ENCODE peak calls at places on chromosome 21, in five cellular contexts. One of them, this sample, is unnamed.

GRCh38 chr21:44370027-44370735 is 16.8 kb downstream of the TRPM2 start:
- DNase-seq in HCEC 1CT: peak
- DNase-seq in kidney: peak
- DNase-seq in GM12865: no peak
- DNase-seq in stimulated activated CD8-positive, alpha-beta memory T cell treated with anti-CD3 and anti-CD28 coated beads, Interleukin-4, amount 100 ng/mL, for 24 hours: no peak
- DNase-seq in this sample: peak

GRCh38 chr21:42222821-42223390 is 4.0 kb downstream of the ABCG1 start:
- DNase-seq in HCEC 1CT: no peak
- DNase-seq in GM12865: no peak
- DNase-seq in kidney: no peak
- DNase-seq in stimulated activated CD8-positive, alpha-beta memory T cell treated with anti-CD3 and anti-CD28 coated beads, Interleukin-4, amount 100 ng/mL, for 24 hours: no peak
- DNase-seq in this sample: no peak

GRCh38 chr21:41185802-41186201 is 17.8 kb downstream of the BACE2 start:
- DNase-seq in GM12865: no peak
- DNase-seq in stimulated activated CD8-positive, alpha-beta memory T cell treated with anti-CD3 and anti-CD28 coated beads, Interleukin-4, amount 100 ng/mL, for 24 hours: no peak
- DNase-seq in HCEC 1CT: no peak
- DNase-seq in kidney: no peak
- DNase-seq in this sample: no peak

GRCh38 chr21:37535672-37536071 is 169.1 kb downstream of the DYRK1A start:
- DNase-seq in GM12865: no peak
- DNase-seq in stimulated activated CD8-positive, alpha-beta memory T cell treated with anti-CD3 and anti-CD28 coated beads, Interleukin-4, amount 100 ng/mL, for 24 hours: no peak
- DNase-seq in HCEC 1CT: no peak
- DNase-seq in kidney: no peak
- DNase-seq in this sample: no peak

GRCh38 chr21:17775431-17776126 is 43.6 kb downstream of the C21orf91 start:
- DNase-seq in kidney: peak
- DNase-seq in stimulated activated CD8-positive, alpha-beta memory T cell treated with anti-CD3 and anti-CD28 coated beads, Interleukin-4, amount 100 ng/mL, for 24 hours: peak
- DNase-seq in GM12865: peak
- DNase-seq in HCEC 1CT: no peak
- DNase-seq in this sample: no peak

GRCh38 chr21:25039461-25040380 is 567.6 kb downstream of the MRPL39 start:
- DNase-seq in stimulated activated CD8-positive, alpha-beta memory T cell treated with anti-CD3 and anti-CD28 coated beads, Interleukin-4, amount 100 ng/mL, for 24 hours: no peak
- DNase-seq in GM12865: peak
- DNase-seq in HCEC 1CT: no peak
- DNase-seq in kidney: no peak
- DNase-seq in this sample: no peak

GRCh38 chr21:44516828-44517174 is 23.2 kb downstream of the KRTAP10-1 start:
- DNase-seq in GM12865: no peak
- DNase-seq in stimulated activated CD8-positive, alpha-beta memory T cell treated with anti-CD3 and anti-CD28 coated beads, Interleukin-4, amount 100 ng/mL, for 24 hours: no peak
- DNase-seq in HCEC 1CT: no peak
- DNase-seq in kidney: peak
- DNase-seq in this sample: no peak

GRCh38 chr21:34669149-34669879 is 520 bp downstream of the CLIC6 start:
- DNase-seq in GM12865: peak
- DNase-seq in stimulated activated CD8-positive, alpha-beta memory T cell treated with anti-CD3 and anti-CD28 coated beads, Interleukin-4, amount 100 ng/mL, for 24 hours: no peak
- DNase-seq in kidney: peak
- DNase-seq in HCEC 1CT: no peak
- DNase-seq in this sample: no peak

GRCh38 chr21:32712043-32712442 is 15.8 kb downstream of the SYNJ1 start:
- DNase-seq in stimulated activated CD8-positive, alpha-beta memory T cell treated with anti-CD3 and anti-CD28 coated beads, Interleukin-4, amount 100 ng/mL, for 24 hours: no peak
- DNase-seq in HCEC 1CT: no peak
- DNase-seq in GM12865: peak
- DNase-seq in kidney: no peak
- DNase-seq in this sample: no peak

GRCh38 chr21:45269861-45270260 is 17.8 kb downstream of the POFUT2 start:
- DNase-seq in stimulated activated CD8-positive, alpha-beta memory T cell treated with anti-CD3 and anti-CD28 coated beads, Interleukin-4, amount 100 ng/mL, for 24 hours: no peak
- DNase-seq in HCEC 1CT: no peak
- DNase-seq in GM12865: no peak
- DNase-seq in kidney: peak
- DNase-seq in this sample: no peak

GRCh38 chr21:42198949-42199348 is 20.0 kb upstream of the ABCG1 start:
- DNase-seq in HCEC 1CT: no peak
- DNase-seq in kidney: no peak
- DNase-seq in GM12865: no peak
- DNase-seq in stimulated activated CD8-positive, alpha-beta memory T cell treated with anti-CD3 and anti-CD28 coated beads, Interleukin-4, amount 100 ng/mL, for 24 hours: no peak
- DNase-seq in this sample: peak

GRCh38 chr21:33940164-33940563 is 24.6 kb upstream of the ATP5PO start:
- DNase-seq in HCEC 1CT: peak
- DNase-seq in stimulated activated CD8-positive, alpha-beta memory T cell treated with anti-CD3 and anti-CD28 coated beads, Interleukin-4, amount 100 ng/mL, for 24 hours: no peak
- DNase-seq in kidney: no peak
- DNase-seq in GM12865: no peak
- DNase-seq in this sample: peak

GRCh38 chr21:37873655-37874054 is 42.6 kb downstream of the KCNJ6 start:
- DNase-seq in HCEC 1CT: no peak
- DNase-seq in GM12865: no peak
- DNase-seq in kidney: no peak
- DNase-seq in stimulated activated CD8-positive, alpha-beta memory T cell treated with anti-CD3 and anti-CD28 coated beads, Interleukin-4, amount 100 ng/mL, for 24 hours: no peak
- DNase-seq in this sample: peak

GRCh38 chr21:14581902-14582457 is 35.9 kb upstream of the SAMSN1 start:
- DNase-seq in stimulated activated CD8-positive, alpha-beta memory T cell treated with anti-CD3 and anti-CD28 coated beads, Interleukin-4, amount 100 ng/mL, for 24 hours: no peak
- DNase-seq in kidney: no peak
- DNase-seq in HCEC 1CT: no peak
- DNase-seq in GM12865: no peak
- DNase-seq in this sample: no peak

GRCh38 chr21:37072239-37072987 is 458 bp downstream of the PIGP start:
- DNase-seq in GM12865: no peak
- DNase-seq in HCEC 1CT: peak
- DNase-seq in kidney: no peak
- DNase-seq in stimulated activated CD8-positive, alpha-beta memory T cell treated with anti-CD3 and anti-CD28 coated beads, Interleukin-4, amount 100 ng/mL, for 24 hours: no peak
- DNase-seq in this sample: peak

GRCh38 chr21:29914326-29914725 is 25.5 kb downstream of the GRIK1 start:
- DNase-seq in stimulated activated CD8-positive, alpha-beta memory T cell treated with anti-CD3 and anti-CD28 coated beads, Interleukin-4, amount 100 ng/mL, for 24 hours: no peak
- DNase-seq in kidney: no peak
- DNase-seq in HCEC 1CT: no peak
- DNase-seq in GM12865: no peak
- DNase-seq in this sample: no peak

GRCh38 chr21:44682580-44683151 is 703 bp upstream of the KRTAP12-1 start:
- DNase-seq in kidney: no peak
- DNase-seq in stimulated activated CD8-positive, alpha-beta memory T cell treated with anti-CD3 and anti-CD28 coated beads, Interleukin-4, amount 100 ng/mL, for 24 hours: no peak
- DNase-seq in HCEC 1CT: no peak
- DNase-seq in GM12865: no peak
- DNase-seq in this sample: no peak

GRCh38 chr21:36429672-36430546 is 44.7 kb downstream of the CHAF1B start:
- DNase-seq in stimulated activated CD8-positive, alpha-beta memory T cell treated with anti-CD3 and anti-CD28 coated beads, Interleukin-4, amount 100 ng/mL, for 24 hours: peak
- DNase-seq in GM12865: peak
- DNase-seq in kidney: peak
- DNase-seq in HCEC 1CT: peak
- DNase-seq in this sample: peak

GRCh38 chr21:37166733-37167132 is 93.7 kb downstream of the TTC3 start:
- DNase-seq in HCEC 1CT: no peak
- DNase-seq in GM12865: peak
- DNase-seq in stimulated activated CD8-positive, alpha-beta memory T cell treated with anti-CD3 and anti-CD28 coated beads, Interleukin-4, amount 100 ng/mL, for 24 hours: no peak
- DNase-seq in kidney: no peak
- DNase-seq in this sample: peak

GRCh38 chr21:14685568-14685967 is 139.5 kb upstream of the SAMSN1 start:
- DNase-seq in stimulated activated CD8-positive, alpha-beta memory T cell treated with anti-CD3 and anti-CD28 coated beads, Interleukin-4, amount 100 ng/mL, for 24 hours: no peak
- DNase-seq in HCEC 1CT: no peak
- DNase-seq in GM12865: peak
- DNase-seq in kidney: no peak
- DNase-seq in this sample: no peak

GRCh38 chr21:29258626-29259335 is 39.9 kb upstream of the BACH1 start:
- DNase-seq in kidney: no peak
- DNase-seq in HCEC 1CT: peak
- DNase-seq in stimulated activated CD8-positive, alpha-beta memory T cell treated with anti-CD3 and anti-CD28 coated beads, Interleukin-4, amount 100 ng/mL, for 24 hours: no peak
- DNase-seq in GM12865: no peak
- DNase-seq in this sample: peak

GRCh38 chr21:40652436-40652835 is 194.5 kb downstream of the DSCAM start:
- DNase-seq in GM12865: no peak
- DNase-seq in kidney: no peak
- DNase-seq in HCEC 1CT: no peak
- DNase-seq in stimulated activated CD8-positive, alpha-beta memory T cell treated with anti-CD3 and anti-CD28 coated beads, Interleukin-4, amount 100 ng/mL, for 24 hours: no peak
- DNase-seq in this sample: no peak